ENCODE peak calls at places on chromosomes 2 and 18, in seven cellular contexts. J is tibial artery, H is upper lobe of right lung, F is sigmoid colon, M is IMR-90, G is pancreas, N is GM23338. Z is an unnamed sample. For H3K36me3, the result is how much of the 10 kb centered on the place peaks cover.

GRCh38 chr2:234483568-234484251 is 13.2 kb downstream of the ARL4C start:
- DNase-seq in J (no peak), H (no peak), F (peak), M (no peak), G (no peak), N (peak), Z (no peak)

GRCh38 chr2:40033781-40034180 is 254.7 kb upstream of the THUMPD2 start:
- DNase-seq in J (no peak), H (no peak), F (no peak), M (peak), G (no peak), N (no peak), Z (no peak)

GRCh38 chr18:34643982-34644381 is 66.1 kb upstream of the DTNA start:
- DNase-seq in J (no peak), H (no peak), F (no peak), M (peak), G (no peak), N (no peak), Z (no peak)

GRCh38 chr2:95149397-95149984 is 10.2 kb downstream of the ZNF514 start:
- DNase-seq in J (no peak), H (no peak), F (no peak), M (no peak), G (no peak), N (no peak), Z (no peak)

GRCh38 chr2:3902131-3902530 is 198.8 kb downstream of the DCDC2C start:
- DNase-seq in J (no peak), H (no peak), F (no peak), M (no peak), G (no peak), N (no peak), Z (no peak)

GRCh38 chr2:9782197-9782719 is 61.0 kb upstream of the TAF1B start:
- DNase-seq in J (no peak), H (peak), F (no peak), M (no peak), G (no peak), N (no peak), Z (no peak)

GRCh38 chr2:230929381-230930148 is 4.5 kb upstream of the GPR55 start:
- DNase-seq in J (no peak), H (no peak), F (peak), M (no peak), G (no peak), N (no peak), Z (no peak)

GRCh38 chr2:227703280-227703732 is 14.5 kb downstream of the SLC19A3 start:
- DNase-seq in J (no peak), H (no peak), F (no peak), M (peak), G (no peak), N (peak), Z (no peak)

GRCh38 chr2:134392689-134393476 is 139.0 kb downstream of the MGAT5 start:
- DNase-seq in J (no peak), H (no peak), F (no peak), M (peak), G (no peak), N (peak), Z (no peak)

GRCh38 chr18:23155537-23155936 is 20.3 kb downstream of the CABLES1 start:
- DNase-seq in J (no peak), H (no peak), F (no peak), M (no peak), G (no peak), N (no peak), Z (no peak)

GRCh38 chr18:12057419-12058039 is 36.1 kb upstream of the ANKRD62 start:
- DNase-seq in J (no peak), H (no peak), F (no peak), M (no peak), G (no peak), N (peak), Z (no peak)
- TF ChIP-seq CTCF in J (no peak), H (no peak), F (no peak), M (no peak), G (no peak), N (peak), Z (no peak)

GRCh38 chr2:159737292-159737916 is 25.1 kb downstream of the MARCHF7 start:
- DNase-seq in J (no peak), H (no peak), F (no peak), M (no peak), G (no peak), N (no peak), Z (no peak)
- H3K36me3 ChIP-seq in J (under half), H (under half), F (under half), M (under half), G (under half), N (under half), Z (half or more)

GRCh38 chr2:205463626-205464025 is 218.7 kb upstream of the NRP2 start:
- DNase-seq in J (no peak), H (no peak), F (no peak), M (no peak), G (no peak), N (peak), Z (no peak)
- H3K27ac ChIP-seq in J (no peak), H (no peak), F (no peak), M (no peak), G (no peak), N (no peak), Z (no peak)

GRCh38 chr2:59584958-59585357 is 968.5 kb downstream of the BCL11A start:
- DNase-seq in J (no peak), H (no peak), F (no peak), M (no peak), G (no peak), N (peak), Z (no peak)
- TF ChIP-seq CTCF in J (no peak), H (peak), F (peak), M (no peak), G (no peak), N (peak), Z (no peak)